ENCODE peak calls at places on chromosomes 12 and 14, in six cellular contexts. C is head of caudate nucleus; O is activated CD8-positive, alpha-beta memory T cell treated with anti-CD3 and anti-CD28 coated beads for 48 hours; G is activated naive CD4-positive, alpha-beta T cell treated with Interleukin-2 at 50 U/mL for 16 hours; J is stimulated activated CD8-positive, alpha-beta memory T cell treated with anti-CD3 and anti-CD28 coated beads, Interleukin-2, amount 100 ng/mL, for 1 hour; S is astrocyte of the spinal cord. A is an unnamed sample.

GRCh38 chr14:105092124-105092911 is 27.1 kb upstream of the GPR132 start:
- DNase-seq in G (no peak), C (no peak), J (no peak), S (no peak), O (no peak), A (peak)

GRCh38 chr12:124361074-124361965 is 66.4 kb downstream of the RFLNA start:
- DNase-seq in O (no peak), G (no peak), J (no peak), S (no peak), C (no peak), A (no peak)

GRCh38 chr12:119338593-119339363 is 4.2 kb downstream of the CCDC60 start:
- DNase-seq in J (no peak), O (no peak), S (no peak), C (no peak), G (no peak), A (no peak)

GRCh38 chr14:75459099-75459741 is 31.4 kb downstream of the JDP2 start:
- DNase-seq in S (no peak), J (no peak), O (no peak), C (peak), G (no peak), A (no peak)

GRCh38 chr12:113334786-113335539 is at the start of gene SLC8B1:
- DNase-seq in S (peak), O (peak), C (peak), J (peak), G (peak), A (peak)

GRCh38 chr12:28998662-28999120 is 150.4 kb upstream of the FAR2 start:
- DNase-seq in G (no peak), C (no peak), O (no peak), J (no peak), S (peak), A (no peak)

GRCh38 chr12:62893276-62893675 is 41.7 kb downstream of the PPM1H start:
- DNase-seq in G (no peak), O (no peak), S (no peak), J (no peak), C (no peak), A (peak)

GRCh38 chr12:94753071-94753779 is 102.9 kb upstream of the TMCC3 start:
- DNase-seq in J (no peak), O (no peak), G (no peak), C (no peak), S (no peak), A (peak)

GRCh38 chr12:52699373-52699772 is 4.0 kb downstream of the KRT77 start:
- DNase-seq in G (no peak), S (no peak), J (no peak), C (no peak), O (no peak), A (no peak)

GRCh38 chr14:65144170-65144569 is 41.9 kb upstream of the MAX start:
- DNase-seq in G (no peak), O (no peak), C (no peak), S (no peak), J (no peak), A (no peak)

GRCh38 chr12:58588771-58589170 is 331.5 kb downstream of the LRIG3 start:
- DNase-seq in O (no peak), S (no peak), G (no peak), J (no peak), C (no peak), A (no peak)

GRCh38 chr12:62692884-62693283 is 226.3 kb downstream of the MON2 start:
- DNase-seq in O (no peak), J (no peak), S (peak), G (no peak), C (no peak), A (peak)

GRCh38 chr14:35398095-35398584 is 6.4 kb downstream of the NFKBIA start:
- DNase-seq in G (no peak), O (no peak), S (no peak), C (no peak), J (no peak), A (no peak)

GRCh38 chr14:65103150-65103760 is 938 bp upstream of the MAX start:
- DNase-seq in O (no peak), G (no peak), S (no peak), C (no peak), J (no peak), A (peak)

GRCh38 chr14:23022849-23023499 is 11.7 kb downstream of the PSMB5 start:
- DNase-seq in C (no peak), G (no peak), S (no peak), J (no peak), O (no peak), A (no peak)

GRCh38 chr12:67651380-67651695 is 2.8 kb downstream of the DYRK2 start:
- DNase-seq in C (peak), O (no peak), G (peak), S (peak), J (no peak), A (peak)

GRCh38 chr12:41795066-41795465 is 349.6 kb downstream of the GXYLT1 start:
- DNase-seq in C (no peak), J (no peak), S (peak), O (no peak), G (no peak), A (no peak)

GRCh38 chr12:58540480-58541299 is 379.6 kb downstream of the LRIG3 start:
- DNase-seq in S (peak), C (peak), J (no peak), G (no peak), O (no peak), A (peak)

GRCh38 chr14:64700290-64700689 is 3.9 kb upstream of the PLEKHG3 start:
- DNase-seq in J (no peak), C (peak), G (no peak), S (no peak), O (no peak), A (no peak)

GRCh38 chr12:122501489-122501989 is 807 bp upstream of the ZCCHC8 start:
- DNase-seq in J (no peak), G (no peak), S (no peak), C (no peak), O (no peak), A (no peak)

GRCh38 chr12:12449533-12450025 is 92.7 kb downstream of the BORCS5 start:
- DNase-seq in J (no peak), G (no peak), O (no peak), C (no peak), S (no peak), A (no peak)

GRCh38 chr14:23402296-23403138 is 5.6 kb downstream of the MYH6 start:
- DNase-seq in O (no peak), S (no peak), G (no peak), C (no peak), J (no peak), A (peak)